ENCODE peak calls at places on chromosome 21, in four cellular contexts. One of them, this sample, is unnamed.

GRCh38 chr21:41360072-41360821 is 1.6 kb upstream of the MX2 start:
- DNase-seq in mammary epithelial cell: peak
- DNase-seq in lower leg skin: peak
- DNase-seq in uterus: peak
- DNase-seq in this sample: peak

GRCh38 chr21:38861989-38862683 is 56.4 kb downstream of the ETS2 start:
- DNase-seq in mammary epithelial cell: no peak
- DNase-seq in lower leg skin: no peak
- DNase-seq in uterus: no peak
- DNase-seq in this sample: no peak

GRCh38 chr21:43305811-43306311 is 121.1 kb downstream of the SIK1 start:
- DNase-seq in lower leg skin: no peak
- DNase-seq in mammary epithelial cell: no peak
- DNase-seq in uterus: no peak
- DNase-seq in this sample: no peak

GRCh38 chr21:36630485-36631206 is 68.3 kb upstream of the SIM2 start:
- DNase-seq in mammary epithelial cell: peak
- DNase-seq in lower leg skin: no peak
- DNase-seq in uterus: no peak
- DNase-seq in this sample: peak

GRCh38 chr21:42833859-42834729 is 45.2 kb downstream of the WDR4 start:
- DNase-seq in lower leg skin: peak
- DNase-seq in mammary epithelial cell: no peak
- DNase-seq in uterus: no peak
- DNase-seq in this sample: no peak

GRCh38 chr21:26715878-26716506 is 129.2 kb downstream of the ADAMTS1 start:
- DNase-seq in uterus: peak
- DNase-seq in mammary epithelial cell: peak
- DNase-seq in lower leg skin: no peak
- DNase-seq in this sample: peak

GRCh38 chr21:34688145-34688544 is 19.4 kb downstream of the CLIC6 start:
- DNase-seq in uterus: no peak
- DNase-seq in lower leg skin: no peak
- DNase-seq in mammary epithelial cell: no peak
- DNase-seq in this sample: peak

GRCh38 chr21:21045538-21045937 is 47.3 kb downstream of the NCAM2 start:
- DNase-seq in mammary epithelial cell: no peak
- DNase-seq in uterus: no peak
- DNase-seq in lower leg skin: no peak
- DNase-seq in this sample: no peak

GRCh38 chr21:45403825-45404725 is 890 bp upstream of the COL18A1 start:
- DNase-seq in lower leg skin: no peak
- DNase-seq in mammary epithelial cell: peak
- DNase-seq in uterus: peak
- DNase-seq in this sample: peak

GRCh38 chr21:26966360-26966977 is 419 bp downstream of the ADAMTS5 start:
- DNase-seq in mammary epithelial cell: no peak
- DNase-seq in uterus: no peak
- DNase-seq in lower leg skin: no peak
- DNase-seq in this sample: peak

GRCh38 chr21:27132270-27132669 is 165.4 kb upstream of the ADAMTS5 start:
- DNase-seq in mammary epithelial cell: no peak
- DNase-seq in uterus: no peak
- DNase-seq in lower leg skin: no peak
- DNase-seq in this sample: peak

GRCh38 chr21:26843912-26844257 is 1.3 kb downstream of the ADAMTS1 start:
- DNase-seq in mammary epithelial cell: peak
- DNase-seq in uterus: peak
- DNase-seq in lower leg skin: no peak
- DNase-seq in this sample: peak

GRCh38 chr21:14114251-14114650 is 96.5 kb downstream of the LIPI start:
- DNase-seq in mammary epithelial cell: peak
- DNase-seq in lower leg skin: no peak
- DNase-seq in uterus: no peak
- DNase-seq in this sample: no peak

GRCh38 chr21:24290151-24290833 is 1317.0 kb downstream of the MRPL39 start:
- DNase-seq in mammary epithelial cell: no peak
- DNase-seq in lower leg skin: no peak
- DNase-seq in uterus: no peak
- DNase-seq in this sample: no peak

GRCh38 chr21:35179990-35180557 is 131.0 kb upstream of the RUNX1 start:
- DNase-seq in lower leg skin: no peak
- DNase-seq in uterus: no peak
- DNase-seq in mammary epithelial cell: peak
- DNase-seq in this sample: peak

GRCh38 chr21:45407629-45408247 is 2.8 kb downstream of the COL18A1 start:
- DNase-seq in uterus: no peak
- DNase-seq in lower leg skin: no peak
- DNase-seq in mammary epithelial cell: no peak
- DNase-seq in this sample: no peak

GRCh38 chr21:45386336-45386727 is 18.6 kb upstream of the COL18A1 start:
- DNase-seq in mammary epithelial cell: no peak
- DNase-seq in uterus: no peak
- DNase-seq in lower leg skin: peak
- DNase-seq in this sample: no peak

GRCh38 chr21:36647279-36648093 is 51.4 kb upstream of the SIM2 start:
- DNase-seq in lower leg skin: no peak
- DNase-seq in uterus: no peak
- DNase-seq in mammary epithelial cell: no peak
- DNase-seq in this sample: peak

GRCh38 chr21:42473495-42474042 is 22.5 kb downstream of the RSPH1 start:
- DNase-seq in mammary epithelial cell: no peak
- DNase-seq in lower leg skin: no peak
- DNase-seq in uterus: no peak
- DNase-seq in this sample: no peak

GRCh38 chr21:32772281-32773047 is 909 bp upstream of the PAXBP1 start:
- DNase-seq in mammary epithelial cell: peak
- DNase-seq in lower leg skin: no peak
- DNase-seq in uterus: peak
- DNase-seq in this sample: peak

GRCh38 chr21:45356251-45356650 is 48.7 kb upstream of the COL18A1 start:
- DNase-seq in mammary epithelial cell: no peak
- DNase-seq in lower leg skin: no peak
- DNase-seq in uterus: no peak
- DNase-seq in this sample: no peak

GRCh38 chr21:38948981-38949380 is 143.3 kb downstream of the ETS2 start:
- DNase-seq in lower leg skin: no peak
- DNase-seq in mammary epithelial cell: no peak
- DNase-seq in uterus: no peak
- DNase-seq in this sample: no peak

GRCh38 chr21:35602811-35603210 is 457.5 kb downstream of the SETD4 start:
- DNase-seq in lower leg skin: no peak
- DNase-seq in mammary epithelial cell: no peak
- DNase-seq in uterus: no peak
- DNase-seq in this sample: no peak

GRCh38 chr21:27035791-27036190 is 68.9 kb upstream of the ADAMTS5 start:
- DNase-seq in mammary epithelial cell: no peak
- DNase-seq in lower leg skin: no peak
- DNase-seq in uterus: no peak
- DNase-seq in this sample: no peak

GRCh38 chr21:33419538-33420123 is 16.4 kb downstream of the IFNGR2 start:
- DNase-seq in uterus: peak
- DNase-seq in lower leg skin: no peak
- DNase-seq in mammary epithelial cell: peak
- DNase-seq in this sample: peak

GRCh38 chr21:36104306-36105300 is 30.3 kb upstream of the CBR3 start:
- DNase-seq in lower leg skin: no peak
- DNase-seq in uterus: peak
- DNase-seq in mammary epithelial cell: peak
- DNase-seq in this sample: peak

GRCh38 chr21:40562603-40563002 is 284.4 kb downstream of the DSCAM start:
- DNase-seq in lower leg skin: no peak
- DNase-seq in uterus: no peak
- DNase-seq in mammary epithelial cell: no peak
- DNase-seq in this sample: no peak

GRCh38 chr21:38913120-38913975 is 107.6 kb downstream of the ETS2 start:
- DNase-seq in uterus: peak
- DNase-seq in lower leg skin: peak
- DNase-seq in mammary epithelial cell: peak
- DNase-seq in this sample: peak

GRCh38 chr21:42468511-42469131 is 27.4 kb downstream of the RSPH1 start:
- DNase-seq in uterus: no peak
- DNase-seq in mammary epithelial cell: peak
- DNase-seq in lower leg skin: peak
- DNase-seq in this sample: no peak

GRCh38 chr21:23438081-23438480 is 2169.2 kb downstream of the MRPL39 start:
- DNase-seq in mammary epithelial cell: no peak
- DNase-seq in lower leg skin: no peak
- DNase-seq in uterus: no peak
- DNase-seq in this sample: no peak

GRCh38 chr21:40732243-40732642 is 114.7 kb downstream of the DSCAM start:
- DNase-seq in mammary epithelial cell: peak
- DNase-seq in uterus: no peak
- DNase-seq in lower leg skin: no peak
- DNase-seq in this sample: no peak

GRCh38 chr21:14046401-14046800 is 164.4 kb downstream of the LIPI start:
- DNase-seq in uterus: no peak
- DNase-seq in mammary epithelial cell: no peak
- DNase-seq in lower leg skin: no peak
- DNase-seq in this sample: no peak

GRCh38 chr21:42012763-42013329 is 2.7 kb upstream of the ZBTB21 start:
- DNase-seq in lower leg skin: no peak
- DNase-seq in mammary epithelial cell: no peak
- DNase-seq in uterus: no peak
- DNase-seq in this sample: no peak

GRCh38 chr21:42314616-42315295 is 453 bp downstream of the TFF3 start:
- DNase-seq in lower leg skin: peak
- DNase-seq in mammary epithelial cell: no peak
- DNase-seq in uterus: no peak
- DNase-seq in this sample: no peak

GRCh38 chr21:37915941-37916794 is at the start of gene KCNJ6:
- DNase-seq in lower leg skin: no peak
- DNase-seq in uterus: no peak
- DNase-seq in mammary epithelial cell: peak
- DNase-seq in this sample: peak

GRCh38 chr21:42607525-42608102 is 45.8 kb upstream of the PDE9A start:
- DNase-seq in lower leg skin: no peak
- DNase-seq in uterus: no peak
- DNase-seq in mammary epithelial cell: no peak
- DNase-seq in this sample: no peak

GRCh38 chr21:29163381-29164115 is 33.1 kb downstream of the MAP3K7CL start:
- DNase-seq in lower leg skin: no peak
- DNase-seq in uterus: no peak
- DNase-seq in mammary epithelial cell: no peak
- DNase-seq in this sample: peak
- H3K4me3 ChIP-seq in lower leg skin: no peak
- H3K4me3 ChIP-seq in uterus: no peak
- H3K4me3 ChIP-seq in mammary epithelial cell: no peak
- H3K4me3 ChIP-seq in this sample: no peak

DNA sequence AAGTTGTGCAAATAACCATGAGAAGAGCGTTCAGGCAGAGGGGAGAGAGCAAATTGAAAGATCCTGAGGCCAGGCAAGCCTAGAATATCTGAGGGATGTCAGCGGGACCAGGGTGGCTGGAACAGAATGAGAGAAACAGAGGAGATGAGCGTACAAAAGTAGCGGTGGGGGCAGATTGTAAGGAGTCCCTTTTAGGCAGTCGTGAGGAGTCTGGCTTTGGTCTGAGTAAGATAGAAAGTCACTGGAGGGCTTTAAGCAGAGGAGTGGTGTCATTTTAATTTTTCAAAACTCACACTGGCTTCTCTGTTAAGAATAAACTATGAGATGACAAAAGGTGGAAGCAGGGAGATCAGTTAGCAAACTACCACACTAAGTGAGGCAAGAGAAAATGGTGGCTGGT is 24.2 kb downstream of the ATP5PF start:
- DNase-seq in mammary epithelial cell: no peak
- DNase-seq in lower leg skin: no peak
- DNase-seq in uterus: no peak
- DNase-seq in this sample: no peak
- TF ChIP-seq CTCF in mammary epithelial cell: no peak
- TF ChIP-seq CTCF in lower leg skin: no peak
- TF ChIP-seq CTCF in uterus: no peak
- TF ChIP-seq CTCF in this sample: no peak

DNA sequence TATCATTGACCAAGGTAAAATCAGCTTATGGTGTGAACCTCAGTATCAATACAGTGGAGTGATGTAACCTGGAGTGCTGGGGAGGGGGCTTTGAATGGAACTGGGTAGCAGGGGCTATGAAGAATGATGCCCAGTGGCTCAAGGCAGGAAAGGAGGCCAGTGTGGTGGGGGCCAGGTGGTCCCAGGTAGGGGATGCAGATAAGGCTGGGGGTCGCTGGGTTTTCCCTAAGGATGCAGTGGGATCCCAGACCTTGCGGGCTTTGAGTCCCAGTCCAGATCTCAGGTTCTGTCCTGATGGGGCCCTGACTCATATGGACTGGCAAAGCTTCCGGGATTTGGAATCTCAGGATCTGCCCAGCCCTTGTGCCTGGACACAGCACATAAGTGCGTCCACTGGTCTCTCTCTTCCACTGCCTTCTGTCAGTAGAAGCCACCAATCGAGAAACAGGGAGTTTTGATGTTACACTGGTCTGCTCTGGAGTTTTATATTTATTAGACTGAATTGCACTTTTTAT is 52.0 kb downstream of the S100B start:
- DNase-seq in lower leg skin: no peak
- DNase-seq in mammary epithelial cell: no peak
- DNase-seq in uterus: no peak
- DNase-seq in this sample: no peak
- H3K4me3 ChIP-seq in lower leg skin: no peak
- H3K4me3 ChIP-seq in mammary epithelial cell: no peak
- H3K4me3 ChIP-seq in uterus: no peak
- H3K4me3 ChIP-seq in this sample: no peak

DNA sequence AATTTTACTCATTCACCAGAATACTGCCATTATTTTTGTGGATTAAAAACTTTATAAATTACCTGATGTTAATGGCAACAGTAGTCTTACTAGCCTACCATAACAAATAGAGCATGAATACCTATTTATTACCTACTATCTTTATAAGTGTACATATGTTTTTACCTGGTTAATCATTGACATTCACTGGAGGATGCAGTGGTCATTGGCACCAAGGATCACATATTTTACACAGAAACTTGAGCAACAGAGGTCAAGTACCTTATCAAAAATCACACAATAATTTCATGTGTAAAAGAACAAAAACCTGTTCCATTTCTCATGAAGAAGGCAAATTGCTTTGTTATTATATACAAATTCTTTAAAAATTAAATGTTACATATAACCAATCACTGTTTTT is 1284.9 kb upstream of the NCAM2 start:
- DNase-seq in mammary epithelial cell: no peak
- DNase-seq in lower leg skin: no peak
- DNase-seq in uterus: no peak
- DNase-seq in this sample: no peak
- TF ChIP-seq CTCF in mammary epithelial cell: no peak
- TF ChIP-seq CTCF in lower leg skin: no peak
- TF ChIP-seq CTCF in uterus: no peak
- TF ChIP-seq CTCF in this sample: no peak

GRCh38 chr21:31201144-31201543 is 142.9 kb downstream of the TIAM1 start:
- DNase-seq in mammary epithelial cell: no peak
- DNase-seq in uterus: no peak
- DNase-seq in lower leg skin: no peak
- DNase-seq in this sample: no peak
- H3K4me3 ChIP-seq in mammary epithelial cell: no peak
- H3K4me3 ChIP-seq in uterus: no peak
- H3K4me3 ChIP-seq in lower leg skin: no peak
- H3K4me3 ChIP-seq in this sample: no peak

This sample was measured in cardiac fibroblast.